ENCODE peak calls at places on chromosomes 11 and 22, in seven cellular contexts. K is ovary, U is pancreas, D is aorta, O is uterus, I is colonic mucosa, Z is vagina. W is an unnamed sample.

GRCh38 chr11:112348480-112349029 is 87.9 kb upstream of the PLET1 start:
- DNase-seq in K (no peak), U (no peak), D (no peak), O (no peak), I (no peak), Z (no peak), W (no peak)

GRCh38 chr11:8092587-8093424 is 11.8 kb downstream of the TUB start:
- DNase-seq in K (peak; percentile 67), U (peak; percentile 73), D (no peak), O (peak; percentile 61), I (peak; percentile 80), Z (no peak), W (peak; percentile 78)

GRCh38 chr22:46672731-46673130 is 52.5 kb downstream of the GRAMD4 start:
- DNase-seq in K (no peak), U (no peak), D (no peak), O (no peak), I (peak; percentile 78), Z (no peak), W (peak; percentile 59)

GRCh38 chr22:35642305-35642741 is 5.9 kb upstream of the APOL6 start:
- DNase-seq in K (peak; percentile 69), U (no peak), D (no peak), O (no peak), I (peak; percentile 48), Z (peak; percentile 67), W (peak; percentile 59)

GRCh38 chr11:125036933-125037332 is 26.2 kb upstream of the SLC37A2 start:
- DNase-seq in K (no peak), U (no peak), D (no peak), O (no peak), I (no peak), Z (no peak), W (no peak)

GRCh38 chr11:101299210-101299609 is 169.6 kb upstream of the PGR start:
- DNase-seq in K (no peak), U (no peak), D (no peak), O (no peak), I (no peak), Z (no peak), W (no peak)

GRCh38 chr11:19241260-19242183 is 777 bp upstream of the E2F8 start:
- DNase-seq in K (peak; percentile 27), U (no peak), D (peak; percentile 78), O (no peak), I (peak; percentile 80), Z (no peak), W (peak; percentile 74)

GRCh38 chr11:85967457-85967856 is 101.4 kb downstream of the PICALM start:
- DNase-seq in K (no peak), U (no peak), D (no peak), O (no peak), I (no peak), Z (no peak), W (no peak)

GRCh38 chr22:33883561-33883960 is 36.7 kb downstream of the LARGE1 start:
- DNase-seq in K (no peak), U (no peak), D (no peak), O (no peak), I (no peak), Z (no peak), W (no peak)

GRCh38 chr11:116540019-116540418 is 232.8 kb downstream of the BUD13 start:
- DNase-seq in K (no peak), U (no peak), D (no peak), O (no peak), I (no peak), Z (peak; percentile 52), W (no peak)

GRCh38 chr11:14193644-14194043 is 165.3 kb downstream of the RRAS2 start:
- DNase-seq in K (no peak), U (no peak), D (no peak), O (no peak), I (no peak), Z (no peak), W (no peak)

GRCh38 chr11:58787903-58788302 is 56.2 kb upstream of the GLYAT start:
- DNase-seq in K (no peak), U (no peak), D (no peak), O (no peak), I (no peak), Z (no peak), W (no peak)

DNA sequence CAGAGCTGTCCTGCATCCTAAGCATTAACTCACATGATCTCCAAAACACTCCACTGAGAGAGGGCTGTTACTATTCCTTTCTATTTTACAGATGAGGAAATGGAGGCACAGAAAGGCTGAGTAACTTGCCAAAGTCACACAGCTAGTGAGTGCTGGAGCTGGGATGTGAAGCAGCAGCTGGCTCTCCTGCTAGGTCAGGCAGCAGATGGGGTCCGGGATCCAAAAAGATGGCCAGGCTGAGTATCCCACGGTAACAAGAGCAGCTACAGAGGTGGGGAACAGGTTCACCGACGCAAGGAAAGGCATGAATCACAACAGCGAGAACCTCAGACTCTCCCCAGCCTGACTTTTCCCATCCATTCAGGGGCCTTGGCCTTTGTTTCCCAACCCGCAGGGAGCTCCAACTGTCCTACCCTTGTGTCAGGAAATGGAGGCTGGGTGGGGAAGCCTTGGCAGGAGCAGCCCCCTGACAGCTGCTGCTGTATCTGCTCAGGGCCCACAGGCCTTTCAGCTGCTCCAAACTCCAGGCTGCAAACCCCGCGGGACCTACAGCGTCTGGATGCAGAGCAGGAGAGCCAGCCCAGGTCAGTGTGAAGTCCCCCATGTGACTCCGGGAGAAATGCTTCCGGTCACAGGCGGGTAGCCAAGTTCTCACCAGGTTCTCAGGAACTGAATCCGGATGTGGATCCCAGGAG is 29.5 kb downstream of the DKK3 start:
- DNase-seq in K (peak; percentile 77), U (peak; percentile 38), D (no peak), O (peak; percentile 80), I (peak; percentile 36), Z (peak; percentile 89), W (peak; percentile 95)
- H3K27ac ChIP-seq in K (peak overlapping the region; percentile 47), U (no peak overlapping the region), D (peak overlapping the region; percentile 70), O (peak overlapping the region; percentile 76), I (peak overlapping the region; percentile 11), Z (peak overlapping the region; percentile 72), W (peak overlapping the region; percentile 97)

GRCh38 chr11:121337740-121338272 is 45.2 kb downstream of the SC5D start:
- DNase-seq in K (no peak), U (no peak), D (no peak), O (no peak), I (no peak), Z (no peak), W (peak; percentile 77)

GRCh38 chr11:121338536-121338935 is 46.0 kb downstream of the SC5D start:
- DNase-seq in K (no peak), U (no peak), D (no peak), O (no peak), I (no peak), Z (no peak), W (no peak)

GRCh38 chr11:121341609-121342008 is 49.0 kb downstream of the SC5D start:
- DNase-seq in K (no peak), U (no peak), D (no peak), O (no peak), I (peak; percentile 42), Z (no peak), W (no peak)

GRCh38 chr11:121337078-121337477 is 44.5 kb downstream of the SC5D start:
- DNase-seq in K (no peak), U (no peak), D (no peak), O (no peak), I (no peak), Z (no peak), W (no peak)

DNA sequence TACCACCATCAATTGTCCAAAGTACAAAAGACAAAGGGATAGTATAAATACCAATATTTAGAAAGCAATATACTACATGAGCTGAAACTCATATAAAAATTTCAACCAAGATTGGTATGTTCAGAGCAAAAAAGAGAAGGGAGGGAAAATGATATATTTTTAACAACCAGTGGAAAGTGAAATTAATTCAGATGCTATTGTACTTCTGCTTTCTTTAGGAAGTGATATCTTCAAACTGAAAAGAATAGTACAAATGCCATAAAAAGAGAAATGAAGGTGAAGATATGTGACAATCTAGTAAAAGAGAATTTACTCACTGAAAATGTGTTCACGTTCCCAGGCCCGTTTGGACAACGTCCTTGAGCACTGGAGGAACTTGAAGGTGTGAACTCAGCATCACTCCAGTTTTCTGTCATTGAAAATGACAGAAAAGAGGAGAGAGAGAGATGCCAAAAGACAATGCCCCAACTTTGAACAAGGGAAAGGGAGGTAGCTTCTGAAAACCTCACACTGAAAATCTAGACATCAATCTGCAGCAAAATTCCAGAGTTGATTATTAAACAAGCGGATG is 47.5 kb downstream of the SC5D start:
- DNase-seq in K (no peak), U (no peak), D (no peak), O (no peak), I (no peak), Z (no peak), W (no peak)
- H3K27ac ChIP-seq in K (no peak overlapping the region), U (no peak overlapping the region), D (no peak overlapping the region), O (no peak overlapping the region), I (no peak overlapping the region), Z (no peak overlapping the region), W (no peak overlapping the region)

GRCh38 chr22:30312053-30312452 is 14.7 kb downstream of the TBC1D10A start:
- DNase-seq in K (no peak), U (no peak), D (no peak), O (no peak), I (no peak), Z (no peak), W (no peak)
- H3K27ac ChIP-seq in K (peak overlapping the region; percentile 63), U (peak overlapping the region; percentile 91), D (no peak overlapping the region), O (peak overlapping the region; percentile 86), I (peak overlapping the region; percentile 84), Z (peak overlapping the region; percentile 87), W (peak overlapping the region; percentile 33)

GRCh38 chr11:11624206-11624605 is 2.4 kb upstream of the GALNT18 start:
- DNase-seq in K (no peak), U (no peak), D (no peak), O (no peak), I (no peak), Z (no peak), W (no peak)

GRCh38 chr11:11622772-11623531 is 1.1 kb upstream of the GALNT18 start:
- DNase-seq in K (no peak), U (no peak), D (no peak), O (no peak), I (no peak), Z (no peak), W (no peak)

GRCh38 chr11:11620251-11620965 is 1.4 kb downstream of the GALNT18 start:
- DNase-seq in K (peak; percentile 27), U (peak; percentile 57), D (peak; percentile 87), O (peak; percentile 48), I (peak; percentile 85), Z (no peak), W (peak; percentile 83)

GRCh38 chr11:11620966-11621880 is 582 bp downstream of the GALNT18 start:
- DNase-seq in K (peak; percentile 37), U (peak; percentile 34), D (peak; percentile 84), O (peak; percentile 41), I (peak; percentile 27), Z (no peak), W (peak; percentile 78)

DNA sequence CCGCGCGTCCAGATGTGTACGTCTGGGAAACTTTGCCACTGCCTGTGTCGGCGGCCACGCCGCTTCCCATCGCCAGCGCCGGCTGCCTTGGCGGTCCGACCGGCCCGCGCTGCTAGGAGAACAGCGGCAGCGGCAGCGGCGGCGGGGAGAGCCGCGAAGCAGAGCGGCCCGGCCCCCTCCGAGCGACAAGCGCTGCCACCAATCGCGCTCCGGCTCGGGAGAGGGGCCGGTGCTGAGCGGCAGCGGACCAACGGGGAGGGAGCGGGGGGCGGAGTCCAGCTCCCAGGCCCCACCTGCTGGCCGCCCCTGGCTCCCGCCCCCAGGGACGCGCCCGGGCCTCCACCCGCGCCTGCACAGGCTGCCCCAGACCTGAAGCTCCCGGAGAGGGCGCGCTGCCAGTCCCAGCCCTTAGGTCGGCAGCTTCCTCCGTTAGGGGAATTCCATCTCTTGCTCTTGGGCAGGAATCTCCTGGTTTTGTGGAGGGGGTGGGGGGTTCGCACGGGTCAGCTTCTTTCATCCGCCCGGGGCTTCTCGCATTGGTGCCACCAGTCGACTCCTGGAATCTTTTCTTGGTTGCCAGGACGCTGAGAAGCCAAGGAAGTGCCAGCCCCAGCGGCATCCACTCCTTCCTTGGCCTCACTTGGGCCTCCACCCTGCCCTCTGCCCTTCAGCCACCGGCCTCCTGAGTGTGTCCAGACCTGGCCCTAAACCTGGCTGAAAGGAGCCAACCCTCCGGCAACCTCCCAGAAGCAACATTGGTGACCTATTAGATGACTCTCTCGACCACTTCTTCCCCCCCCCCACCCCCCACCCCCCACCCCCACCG is at the start of gene GALNT18:
- DNase-seq in K (peak; percentile 91), U (peak; percentile 93), D (peak; percentile 96), O (peak; percentile 92), I (peak; percentile 91), Z (no peak), W (peak; percentile 94)
- H3K27ac ChIP-seq in K (no peak within 1 kb of the TSS), U (peak within 1 kb of the TSS; percentile 67), D (peak within 1 kb of the TSS; percentile 6), O (peak within 1 kb of the TSS; percentile 67), I (peak within 1 kb of the TSS; percentile 58), Z (peak within 1 kb of the TSS; percentile 74), W (peak within 1 kb of the TSS; percentile 77)

W was measured in right cardiac atrium.